ENCODE peak calls at places on chromosomes 2 and 18, in eight cellular contexts. G is esophagus squamous epithelium, H is tibial artery, V is HT-29, D is heart left ventricle, E is GM12864, C is T47D, U is EH. X is an unnamed sample.

GRCh38 chr2:96868555-96869280 is 1.2 kb downstream of the SEMA4C start:
- DNase-seq in D (peak; percentile 95), H (peak; percentile 94), V (peak; percentile 47), C (peak; percentile 80), E (peak; percentile 46), U (peak; percentile 95), G (no peak), X (peak; percentile 92)

GRCh38 chr18:31354990-31355389 is 21.6 kb upstream of the DSG4 start:
- DNase-seq in U (no peak), H (no peak), V (no peak), C (no peak), G (no peak), D (no peak), E (no peak), X (no peak)

GRCh38 chr2:218006741-218007140 is 3.9 kb upstream of the TNS1 start:
- DNase-seq in D (no peak), C (no peak), V (no peak), H (no peak), G (no peak), E (no peak), U (peak; percentile 82), X (peak; percentile 58)

GRCh38 chr18:64807560-64807959 is 658.7 kb upstream of the LINC00305 start:
- DNase-seq in D (no peak), E (no peak), C (no peak), H (no peak), V (no peak), U (no peak), G (no peak), X (no peak)

GRCh38 chr2:235070063-235070706 is 118.4 kb downstream of the SH3BP4 start:
- DNase-seq in C (no peak), H (no peak), E (no peak), U (peak; percentile 33), G (no peak), D (no peak), V (no peak), X (no peak)

GRCh38 chr18:54712315-54712714 is 116.0 kb upstream of the RAB27B start:
- DNase-seq in C (no peak), H (no peak), D (no peak), U (peak; percentile 79), E (no peak), G (no peak), V (no peak), X (peak; percentile 87)

GRCh38 chr2:200814276-200814815 is 2.6 kb downstream of the BZW1 start:
- DNase-seq in E (peak; percentile 13), C (no peak), H (no peak), U (no peak), V (no peak), G (no peak), D (no peak), X (no peak)

GRCh38 chr2:147331790-147332419 is 512.9 kb upstream of the ACVR2A start:
- DNase-seq in G (no peak), C (peak; percentile 1), V (peak; percentile 78), D (no peak), U (no peak), E (peak; percentile 57), H (no peak), X (peak; percentile 9)

GRCh38 chr2:109209412-109209811 is 80.4 kb downstream of the SH3RF3 start:
- DNase-seq in V (no peak), E (no peak), C (no peak), G (no peak), U (peak; percentile 83), D (no peak), H (no peak), X (peak; percentile 88)

GRCh38 chr2:181307203-181307991 is 149.8 kb upstream of the ITGA4 start:
- DNase-seq in D (no peak), V (no peak), C (no peak), E (no peak), U (no peak), H (no peak), G (no peak), X (no peak)

GRCh38 chr2:17429130-17429529 is 89.1 kb downstream of the RAD51AP2 start:
- DNase-seq in H (no peak), D (no peak), V (no peak), C (no peak), G (no peak), E (no peak), U (no peak), X (no peak)

GRCh38 chr2:42328148-42328833 is 32.7 kb downstream of the COX7A2L start:
- DNase-seq in U (peak; percentile 48), C (no peak), H (no peak), V (peak; percentile 36), D (no peak), E (no peak), G (no peak), X (peak; percentile 57)

GRCh38 chr2:36704475-36705150 is 8.1 kb downstream of the VIT start:
- DNase-seq in V (no peak), G (no peak), E (no peak), C (no peak), D (peak; percentile 27), U (no peak), H (peak; percentile 60), X (no peak)

GRCh38 chr18:22999212-22999611 is 66.1 kb downstream of the RBBP8 start:
- DNase-seq in U (peak; percentile 48), V (no peak), D (no peak), E (no peak), G (no peak), C (no peak), H (no peak), X (no peak)

GRCh38 chr2:46706264-46706983 is 209.2 kb downstream of the MCFD2 start:
- DNase-seq in D (no peak), E (no peak), V (no peak), U (peak; percentile 66), G (no peak), H (no peak), C (no peak), X (peak; percentile 67)

GRCh38 chr2:215878476-215879063 is 134.8 kb downstream of the MREG start:
- DNase-seq in E (no peak), U (peak; percentile 80), H (no peak), D (no peak), G (no peak), V (no peak), C (no peak), X (peak; percentile 44)

GRCh38 chr2:3600256-3600855 is 5.4 kb downstream of the COLEC11 start:
- DNase-seq in H (no peak), C (no peak), E (no peak), U (no peak), G (no peak), V (no peak), D (no peak), X (no peak)

GRCh38 chr2:50777954-50778353 is 254.0 kb downstream of the NRXN1 start:
- DNase-seq in E (no peak), H (no peak), V (no peak), G (no peak), D (no peak), U (no peak), C (no peak), X (no peak)

GRCh38 chr18:36095936-36096519 is 28.7 kb upstream of the RPRD1A start:
- DNase-seq in G (no peak), E (peak; percentile 40), D (no peak), C (no peak), U (peak; percentile 75), V (peak; percentile 36), H (no peak), X (peak; percentile 83)

GRCh38 chr2:15241208-15241607 is 319.9 kb downstream of the NBAS start:
- DNase-seq in H (no peak), D (no peak), G (no peak), C (no peak), E (no peak), V (no peak), U (no peak), X (no peak)

GRCh38 chr2:25567406-25567805 is 106.0 kb downstream of the DTNB start:
- DNase-seq in U (peak; percentile 71), G (no peak), H (no peak), D (no peak), V (peak; percentile 57), E (peak; percentile 55), C (no peak), X (peak; percentile 59)

GRCh38 chr2:64283641-64284371 is 139.6 kb upstream of the PELI1 start:
- DNase-seq in H (no peak), C (no peak), V (no peak), E (peak; percentile 42), G (no peak), D (no peak), U (peak; percentile 73), X (no peak)

GRCh38 chr2:80459028-80459427 is 154.5 kb upstream of the LRRTM1 start:
- DNase-seq in V (no peak), C (no peak), G (no peak), E (no peak), U (no peak), H (no peak), D (no peak), X (no peak)

GRCh38 chr2:173964565-173965371 is 405 bp downstream of the SP3 start:
- DNase-seq in E (no peak), C (peak; percentile 51), V (peak; percentile 70), D (peak; percentile 92), H (peak; percentile 91), U (peak; percentile 94), G (peak; percentile 60), X (peak; percentile 90)

GRCh38 chr2:62539892-62540785 is 34.1 kb upstream of the TMEM17 start:
- DNase-seq in E (no peak), U (peak; percentile 48), G (no peak), C (no peak), D (no peak), H (no peak), V (peak; percentile 62), X (no peak)

GRCh38 chr18:58267493-58267892 is 223.5 kb downstream of the NEDD4L start:
- DNase-seq in D (no peak), U (no peak), E (no peak), C (no peak), V (no peak), G (no peak), H (no peak), X (no peak)

GRCh38 chr2:74079522-74080341 is 68.0 kb downstream of the BOLA3 start:
- DNase-seq in V (no peak), D (no peak), C (no peak), G (no peak), H (no peak), E (peak; percentile 26), U (no peak), X (no peak)

GRCh38 chr2:235688511-235689426 is 194.9 kb downstream of the AGAP1 start:
- DNase-seq in E (no peak), D (peak; percentile 9), V (no peak), U (no peak), G (no peak), C (no peak), H (no peak), X (no peak)

GRCh38 chr18:59988098-59988706 is 88.4 kb downstream of the PMAIP1 start:
- DNase-seq in C (peak; percentile 22), E (no peak), U (peak; percentile 67), V (peak; percentile 30), G (no peak), D (peak; percentile 28), H (no peak), X (peak; percentile 74)

GRCh38 chr2:227499971-227500630 is 28.1 kb downstream of the AGFG1 start:
- DNase-seq in U (no peak), V (no peak), E (no peak), D (no peak), C (no peak), G (no peak), H (no peak), X (no peak)

GRCh38 chr2:75180476-75180875 is 18.8 kb downstream of the TACR1 start:
- DNase-seq in G (no peak), U (peak; percentile 3), V (no peak), E (no peak), D (no peak), C (no peak), H (no peak), X (no peak)

GRCh38 chr18:55582325-55582724 is 5.7 kb downstream of the TCF4 start:
- DNase-seq in H (no peak), D (no peak), G (no peak), U (no peak), E (no peak), C (no peak), V (no peak), X (peak; percentile 3)

GRCh38 chr18:73691118-73691517 is 456.5 kb downstream of the FBXO15 start:
- DNase-seq in V (no peak), U (peak; percentile 88), G (no peak), C (no peak), E (no peak), H (no peak), D (no peak), X (peak; percentile 86)

GRCh38 chr2:190404487-190404886 is 3.7 kb upstream of the MFSD6 start:
- DNase-seq in G (no peak), E (no peak), D (no peak), V (peak; percentile 60), H (no peak), U (peak; percentile 44), C (no peak), X (peak; percentile 48)